ENCODE peak calls at places on chromosomes 3 and 15, in five cellular contexts. Q is Peyer's patch, K is keratinocyte, F is upper lobe of right lung, L is HAP-1. B is an unnamed sample. For H3K4me1, the result is how much of the 10 kb centered on the place peaks cover.

GRCh38 chr3:55505776-55506175 is 18.7 kb upstream of the WNT5A start:
- DNase-seq in K (no peak), F (no peak), L (no peak), Q (no peak), B (no peak)

GRCh38 chr3:122952509-122952908 is 75.1 kb downstream of the SEMA5B start:
- DNase-seq in F (no peak), L (no peak), Q (no peak), K (no peak), B (no peak)

GRCh38 chr3:69866988-69867720 is 127.9 kb downstream of the MITF start:
- DNase-seq in F (no peak), L (no peak), K (peak), Q (no peak), B (no peak)

GRCh38 chr3:184813357-184813756 is 1.4 kb downstream of the VPS8 start:
- DNase-seq in Q (no peak), F (no peak), L (no peak), K (no peak), B (no peak)

GRCh38 chr15:28935316-28935715 is 49.5 kb downstream of the APBA2 start:
- DNase-seq in Q (peak), L (peak), K (no peak), F (peak), B (no peak)

GRCh38 chr3:30952786-30953185 is 58.3 kb upstream of the GADL1 start:
- DNase-seq in K (no peak), F (no peak), L (no peak), Q (no peak), B (no peak)

GRCh38 chr15:100372695-100373036 is 30.9 kb upstream of the ADAMTS17 start:
- DNase-seq in Q (no peak), K (no peak), F (no peak), L (no peak), B (no peak)

GRCh38 chr3:140113983-140114923 is 179.3 kb downstream of the CLSTN2 start:
- DNase-seq in Q (no peak), K (no peak), L (no peak), F (no peak), B (no peak)

GRCh38 chr3:187985636-187986035 is 168.3 kb upstream of the LPP start:
- DNase-seq in Q (no peak), K (no peak), F (no peak), L (no peak), B (no peak)

GRCh38 chr3:59127071-59127470 is 77.2 kb upstream of the CFAP20DC start:
- DNase-seq in K (no peak), L (no peak), Q (no peak), F (no peak), B (no peak)

GRCh38 chr3:23761440-23761896 is 44.3 kb upstream of the UBE2E1 start:
- DNase-seq in Q (no peak), L (peak), K (no peak), F (no peak), B (peak)

GRCh38 chr3:184382326-184383032 is 2.6 kb downstream of the CHRD start:
- DNase-seq in L (no peak), K (no peak), Q (no peak), F (no peak), B (no peak)

GRCh38 chr15:74378853-74379252 is 11.4 kb upstream of the CYP11A1 start:
- DNase-seq in L (no peak), Q (peak), K (no peak), F (no peak), B (no peak)

GRCh38 chr15:37891754-37892368 is 42.6 kb upstream of the TMCO5A start:
- DNase-seq in F (no peak), L (peak), Q (no peak), K (no peak), B (peak)

GRCh38 chr15:78175333-78175732 is 26.2 kb downstream of the IDH3A start:
- DNase-seq in Q (no peak), K (no peak), L (no peak), F (no peak), B (no peak)

GRCh38 chr3:193890036-193890897 is 245.7 kb upstream of the HES1 start:
- DNase-seq in L (no peak), K (no peak), Q (no peak), F (no peak), B (no peak)

GRCh38 chr15:59879506-59879905 is 124.6 kb upstream of the FOXB1 start:
- DNase-seq in L (no peak), K (no peak), F (no peak), Q (no peak), B (peak)

GRCh38 chr3:149600619-149601018 is 57.2 kb downstream of the WWTR1 start:
- DNase-seq in F (no peak), K (no peak), L (no peak), Q (no peak), B (no peak)

GRCh38 chr3:149599236-149599635 is 58.6 kb downstream of the WWTR1 start:
- DNase-seq in Q (no peak), F (no peak), K (no peak), L (no peak), B (no peak)

GRCh38 chr3:149604125-149604851 is 53.5 kb downstream of the WWTR1 start:
- DNase-seq in F (no peak), K (no peak), Q (no peak), L (no peak), B (peak)

GRCh38 chr3:149605902-149606301 is 51.9 kb downstream of the WWTR1 start:
- DNase-seq in K (no peak), Q (no peak), F (no peak), L (no peak), B (no peak)

GRCh38 chr3:149603126-149604074 is 54.4 kb downstream of the WWTR1 start:
- DNase-seq in L (peak), K (no peak), Q (no peak), F (no peak), B (peak)
- H3K4me1 ChIP-seq in L (under half), K (under half), Q (under half), F (under half), B (under half)

GRCh38 chr15:31439328-31439727 is 112.7 kb downstream of the KLF13 start:
- DNase-seq in F (no peak), L (no peak), K (no peak), Q (peak), B (no peak)

GRCh38 chr15:31437686-31438085 is 111.1 kb downstream of the KLF13 start:
- DNase-seq in K (no peak), Q (no peak), L (no peak), F (no peak), B (no peak)

GRCh38 chr15:31442203-31443090 is 115.8 kb downstream of the KLF13 start:
- DNase-seq in L (no peak), K (peak), Q (no peak), F (no peak), B (peak)

GRCh38 chr15:31438601-31439265 is 112.1 kb downstream of the KLF13 start:
- DNase-seq in K (no peak), L (no peak), Q (no peak), F (peak), B (no peak)

GRCh38 chr15:31440754-31441298 is 114.2 kb downstream of the KLF13 start:
- DNase-seq in K (no peak), Q (peak), L (no peak), F (peak), B (no peak)
- H3K4me1 ChIP-seq in K (under half), Q (under half), L (under half), F (under half), B (under half)

GRCh38 chr3:129614435-129614834 is 8.0 kb upstream of the PLXND1 start:
- DNase-seq in K (no peak), Q (no peak), F (no peak), L (no peak), B (no peak)
- H3K4me1 ChIP-seq in K (under half), Q (under half), F (half or more), L (under half), B (under half)

GRCh38 chr3:37599186-37599585 is 262.5 kb upstream of the CTDSPL start:
- DNase-seq in Q (no peak), K (no peak), F (no peak), L (no peak), B (no peak)

GRCh38 chr3:37601832-37602231 is 259.8 kb upstream of the CTDSPL start:
- DNase-seq in Q (no peak), F (no peak), L (no peak), K (no peak), B (peak)

GRCh38 chr3:37595784-37596180 is 265.9 kb upstream of the CTDSPL start:
- DNase-seq in F (no peak), Q (no peak), L (no peak), K (no peak), B (no peak)

GRCh38 chr3:37603722-37604121 is 258.0 kb upstream of the CTDSPL start:
- DNase-seq in K (no peak), F (no peak), Q (no peak), L (no peak), B (no peak)

DNA sequence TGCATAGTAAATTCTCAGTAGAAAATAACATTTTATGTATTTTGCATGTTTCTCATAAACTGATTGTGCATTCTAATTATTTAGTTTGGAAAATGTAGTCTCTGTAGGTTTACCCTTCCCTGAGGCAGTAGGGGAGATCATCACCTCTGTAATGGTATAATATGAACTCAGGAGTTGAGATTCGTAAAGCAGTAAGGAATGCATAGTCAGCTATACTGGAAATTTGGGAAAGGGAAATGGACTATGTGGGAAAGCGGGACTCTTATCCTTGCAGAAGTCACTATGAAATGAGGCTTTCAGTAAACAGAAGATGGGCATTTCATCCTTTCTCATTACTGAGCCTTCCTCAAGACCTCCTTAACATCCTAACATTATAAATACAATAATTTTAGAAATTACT is 261.9 kb upstream of the CTDSPL start:
- DNase-seq in K (no peak), L (no peak), Q (no peak), F (no peak), B (no peak)
- H3K4me1 ChIP-seq in K (under half), L (under half), Q (under half), F (under half), B (under half)

GRCh38 chr3:135982922-135983581 is 17.5 kb downstream of the PPP2R3A start:
- DNase-seq in L (no peak), F (no peak), K (no peak), Q (no peak), B (no peak)
- H3K4me1 ChIP-seq in L (under half), F (under half), K (under half), Q (under half), B (under half)

GRCh38 chr15:63232943-63233342 is 43.5 kb downstream of the RAB8B start:
- DNase-seq in K (no peak), F (no peak), L (no peak), Q (no peak), B (no peak)

GRCh38 chr15:63231717-63232116 is 42.3 kb downstream of the RAB8B start:
- DNase-seq in K (no peak), Q (no peak), F (no peak), L (no peak), B (no peak)

GRCh38 chr15:63234479-63234878 is 42.9 kb upstream of the APH1B start:
- DNase-seq in Q (peak), K (no peak), F (no peak), L (no peak), B (no peak)

GRCh38 chr15:63232400-63232799 is 43.0 kb downstream of the RAB8B start:
- DNase-seq in K (no peak), Q (no peak), F (no peak), L (no peak), B (no peak)

DNA sequence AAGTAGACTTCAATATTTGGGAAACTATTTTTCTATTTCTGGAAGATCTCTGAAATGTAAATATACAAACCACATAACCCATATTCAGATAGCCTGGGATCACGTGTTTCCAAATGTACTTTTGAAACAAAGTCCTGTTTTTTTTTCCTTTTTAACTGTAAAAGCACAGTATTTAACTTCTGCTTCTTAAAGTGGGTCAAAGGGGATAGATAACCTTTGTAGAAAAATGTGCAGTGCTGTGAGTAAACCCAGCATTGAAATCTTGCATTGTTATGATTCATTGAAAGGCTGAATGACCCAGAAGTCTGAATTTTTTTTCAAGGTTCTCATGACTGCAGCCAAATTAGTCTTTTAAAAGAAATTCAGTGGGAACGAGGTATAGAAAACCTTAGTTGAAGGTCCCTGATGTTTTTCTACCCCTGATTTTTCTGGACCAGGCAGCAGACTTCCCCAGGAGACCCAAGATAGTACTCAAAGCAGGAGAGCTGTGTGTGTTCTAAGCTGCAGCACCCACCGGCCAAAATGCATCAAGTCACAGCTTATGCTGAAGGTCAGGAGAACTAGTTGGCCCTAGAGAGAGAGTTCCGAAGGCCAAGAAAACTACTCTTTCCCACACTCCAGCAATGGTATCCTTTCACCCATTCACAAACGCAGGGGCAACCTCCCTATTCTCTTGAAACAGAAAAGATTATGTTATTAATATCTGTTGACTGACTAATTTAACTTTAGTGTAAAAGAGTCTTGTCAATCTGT is 43.6 kb upstream of the APH1B start:
- DNase-seq in F (no peak), K (no peak), Q (no peak), L (peak), B (no peak)
- H3K4me1 ChIP-seq in F (half or more), K (under half), Q (under half), L (under half), B (under half)

GRCh38 chr3:13258986-13259514 is 161.1 kb downstream of the NUP210 start:
- DNase-seq in F (no peak), Q (no peak), K (no peak), L (no peak), B (no peak)
- H3K4me1 ChIP-seq in F (under half), Q (under half), K (under half), L (under half), B (under half)

B was measured in SJCRH30.